ENCODE peak calls at places on chromosome 7, in eight cellular contexts. One of them, this sample, is unnamed.
A peak's percentile ranks its signal among the peaks of the same experiment; 100 is the strongest.

GRCh38 chr7:14894826-14895225 is 7.7 kb downstream of the DGKB start:
- DNase-seq in NCI-H1694: no peak
- DNase-seq in foreskin keratinocyte: no peak
- DNase-seq in fibroblast of lung: no peak
- DNase-seq in ovary: no peak
- DNase-seq in stimulated activated CD4-positive, alpha-beta T cell treated with anti-CD3 and anti-CD28 coated beads, TNF-alpha, amount 100 ng/mL, for 4 hours: no peak
- DNase-seq in A172: no peak
- DNase-seq in mesenteric fat pad: no peak
- DNase-seq in this sample: no peak

GRCh38 chr7:50724526-50725520 is 57.9 kb downstream of the GRB10 start:
- DNase-seq in NCI-H1694: no peak
- DNase-seq in foreskin keratinocyte: no peak
- DNase-seq in fibroblast of lung: no peak
- DNase-seq in ovary: no peak
- DNase-seq in stimulated activated CD4-positive, alpha-beta T cell treated with anti-CD3 and anti-CD28 coated beads, TNF-alpha, amount 100 ng/mL, for 4 hours: no peak
- DNase-seq in A172: no peak
- DNase-seq in mesenteric fat pad: no peak
- DNase-seq in this sample: no peak

GRCh38 chr7:154929006-154929726 is 73.8 kb downstream of the PAXIP1 start:
- DNase-seq in NCI-H1694: no peak
- DNase-seq in foreskin keratinocyte: no peak
- DNase-seq in fibroblast of lung: no peak
- DNase-seq in ovary: no peak
- DNase-seq in stimulated activated CD4-positive, alpha-beta T cell treated with anti-CD3 and anti-CD28 coated beads, TNF-alpha, amount 100 ng/mL, for 4 hours: no peak
- DNase-seq in A172: no peak
- DNase-seq in mesenteric fat pad: no peak
- DNase-seq in this sample: no peak

GRCh38 chr7:29970158-29970557 is 19.4 kb downstream of the SCRN1 start:
- DNase-seq in NCI-H1694: no peak
- DNase-seq in foreskin keratinocyte: no peak
- DNase-seq in fibroblast of lung: no peak
- DNase-seq in ovary: no peak
- DNase-seq in stimulated activated CD4-positive, alpha-beta T cell treated with anti-CD3 and anti-CD28 coated beads, TNF-alpha, amount 100 ng/mL, for 4 hours: no peak
- DNase-seq in A172: peak; percentile 23
- DNase-seq in mesenteric fat pad: no peak
- DNase-seq in this sample: no peak

GRCh38 chr7:279821-280220 is 10.1 kb upstream of the FOXL3 start:
- DNase-seq in NCI-H1694: no peak
- DNase-seq in foreskin keratinocyte: no peak
- DNase-seq in fibroblast of lung: no peak
- DNase-seq in ovary: no peak
- DNase-seq in stimulated activated CD4-positive, alpha-beta T cell treated with anti-CD3 and anti-CD28 coated beads, TNF-alpha, amount 100 ng/mL, for 4 hours: no peak
- DNase-seq in A172: no peak
- DNase-seq in mesenteric fat pad: no peak
- DNase-seq in this sample: no peak

GRCh38 chr7:112204776-112205347 is 1.3 kb downstream of the DOCK4 start:
- DNase-seq in NCI-H1694: no peak
- DNase-seq in foreskin keratinocyte: no peak
- DNase-seq in fibroblast of lung: peak; percentile 5
- DNase-seq in ovary: no peak
- DNase-seq in stimulated activated CD4-positive, alpha-beta T cell treated with anti-CD3 and anti-CD28 coated beads, TNF-alpha, amount 100 ng/mL, for 4 hours: no peak
- DNase-seq in A172: peak; percentile 21
- DNase-seq in mesenteric fat pad: no peak
- DNase-seq in this sample: no peak

GRCh38 chr7:133477786-133478185 is 224.9 kb downstream of the EXOC4 start:
- DNase-seq in NCI-H1694: no peak
- DNase-seq in foreskin keratinocyte: no peak
- DNase-seq in fibroblast of lung: no peak
- DNase-seq in ovary: no peak
- DNase-seq in stimulated activated CD4-positive, alpha-beta T cell treated with anti-CD3 and anti-CD28 coated beads, TNF-alpha, amount 100 ng/mL, for 4 hours: no peak
- DNase-seq in A172: no peak
- DNase-seq in mesenteric fat pad: no peak
- DNase-seq in this sample: peak; percentile 21

GRCh38 chr7:100975391-100975821 is 6.0 kb downstream of the MUC12 start:
- DNase-seq in NCI-H1694: no peak
- DNase-seq in foreskin keratinocyte: no peak
- DNase-seq in fibroblast of lung: no peak
- DNase-seq in ovary: no peak
- DNase-seq in stimulated activated CD4-positive, alpha-beta T cell treated with anti-CD3 and anti-CD28 coated beads, TNF-alpha, amount 100 ng/mL, for 4 hours: no peak
- DNase-seq in A172: no peak
- DNase-seq in mesenteric fat pad: no peak
- DNase-seq in this sample: no peak

GRCh38 chr7:112337177-112337576 is 113.1 kb upstream of the IFRD1 start:
- DNase-seq in NCI-H1694: no peak
- DNase-seq in foreskin keratinocyte: no peak
- DNase-seq in fibroblast of lung: peak; percentile 27
- DNase-seq in ovary: no peak
- DNase-seq in stimulated activated CD4-positive, alpha-beta T cell treated with anti-CD3 and anti-CD28 coated beads, TNF-alpha, amount 100 ng/mL, for 4 hours: no peak
- DNase-seq in A172: no peak
- DNase-seq in mesenteric fat pad: no peak
- DNase-seq in this sample: no peak

GRCh38 chr7:131061818-131062217 is 265.9 kb upstream of the MKLN1 start:
- DNase-seq in NCI-H1694: no peak
- DNase-seq in foreskin keratinocyte: no peak
- DNase-seq in fibroblast of lung: no peak
- DNase-seq in ovary: no peak
- DNase-seq in stimulated activated CD4-positive, alpha-beta T cell treated with anti-CD3 and anti-CD28 coated beads, TNF-alpha, amount 100 ng/mL, for 4 hours: no peak
- DNase-seq in A172: no peak
- DNase-seq in mesenteric fat pad: no peak
- DNase-seq in this sample: no peak

GRCh38 chr7:69934475-69934903 is 336.2 kb downstream of the AUTS2 start:
- DNase-seq in NCI-H1694: peak; percentile 93
- DNase-seq in foreskin keratinocyte: no peak
- DNase-seq in fibroblast of lung: no peak
- DNase-seq in ovary: no peak
- DNase-seq in stimulated activated CD4-positive, alpha-beta T cell treated with anti-CD3 and anti-CD28 coated beads, TNF-alpha, amount 100 ng/mL, for 4 hours: no peak
- DNase-seq in A172: no peak
- DNase-seq in mesenteric fat pad: no peak
- DNase-seq in this sample: peak; percentile 92

GRCh38 chr7:76054129-76055120 is 6.5 kb downstream of the MDH2 start:
- DNase-seq in NCI-H1694: no peak
- DNase-seq in foreskin keratinocyte: peak; percentile 74
- DNase-seq in fibroblast of lung: peak; percentile 29
- DNase-seq in ovary: no peak
- DNase-seq in stimulated activated CD4-positive, alpha-beta T cell treated with anti-CD3 and anti-CD28 coated beads, TNF-alpha, amount 100 ng/mL, for 4 hours: no peak
- DNase-seq in A172: peak; percentile 61
- DNase-seq in mesenteric fat pad: no peak
- DNase-seq in this sample: no peak

GRCh38 chr7:150854066-150855000 is 2.0 kb downstream of the AOC1 start:
- DNase-seq in NCI-H1694: no peak
- DNase-seq in foreskin keratinocyte: no peak
- DNase-seq in fibroblast of lung: no peak
- DNase-seq in ovary: no peak
- DNase-seq in stimulated activated CD4-positive, alpha-beta T cell treated with anti-CD3 and anti-CD28 coated beads, TNF-alpha, amount 100 ng/mL, for 4 hours: no peak
- DNase-seq in A172: no peak
- DNase-seq in mesenteric fat pad: peak; percentile 64
- DNase-seq in this sample: no peak

GRCh38 chr7:154757756-154758155 is 245.2 kb downstream of the PAXIP1 start:
- DNase-seq in NCI-H1694: no peak
- DNase-seq in foreskin keratinocyte: no peak
- DNase-seq in fibroblast of lung: no peak
- DNase-seq in ovary: no peak
- DNase-seq in stimulated activated CD4-positive, alpha-beta T cell treated with anti-CD3 and anti-CD28 coated beads, TNF-alpha, amount 100 ng/mL, for 4 hours: no peak
- DNase-seq in A172: no peak
- DNase-seq in mesenteric fat pad: no peak
- DNase-seq in this sample: no peak

GRCh38 chr7:81232084-81232799 is 313.4 kb upstream of the SEMA3C start:
- DNase-seq in NCI-H1694: peak; percentile 51
- DNase-seq in foreskin keratinocyte: no peak
- DNase-seq in fibroblast of lung: no peak
- DNase-seq in ovary: no peak
- DNase-seq in stimulated activated CD4-positive, alpha-beta T cell treated with anti-CD3 and anti-CD28 coated beads, TNF-alpha, amount 100 ng/mL, for 4 hours: no peak
- DNase-seq in A172: no peak
- DNase-seq in mesenteric fat pad: no peak
- DNase-seq in this sample: no peak

GRCh38 chr7:112994666-112995065 is 92.0 kb downstream of the GPR85 start:
- DNase-seq in NCI-H1694: no peak
- DNase-seq in foreskin keratinocyte: peak; percentile 86
- DNase-seq in fibroblast of lung: peak; percentile 92
- DNase-seq in ovary: no peak
- DNase-seq in stimulated activated CD4-positive, alpha-beta T cell treated with anti-CD3 and anti-CD28 coated beads, TNF-alpha, amount 100 ng/mL, for 4 hours: no peak
- DNase-seq in A172: peak; percentile 25
- DNase-seq in mesenteric fat pad: no peak
- DNase-seq in this sample: no peak

GRCh38 chr7:146510088-146510680 is 393.6 kb downstream of the CNTNAP2 start:
- DNase-seq in NCI-H1694: no peak
- DNase-seq in foreskin keratinocyte: no peak
- DNase-seq in fibroblast of lung: no peak
- DNase-seq in ovary: no peak
- DNase-seq in stimulated activated CD4-positive, alpha-beta T cell treated with anti-CD3 and anti-CD28 coated beads, TNF-alpha, amount 100 ng/mL, for 4 hours: no peak
- DNase-seq in A172: no peak
- DNase-seq in mesenteric fat pad: no peak
- DNase-seq in this sample: no peak

GRCh38 chr7:141674702-141675101 is 27.3 kb downstream of the DENND11 start:
- DNase-seq in NCI-H1694: no peak
- DNase-seq in foreskin keratinocyte: no peak
- DNase-seq in fibroblast of lung: peak; percentile 21
- DNase-seq in ovary: no peak
- DNase-seq in stimulated activated CD4-positive, alpha-beta T cell treated with anti-CD3 and anti-CD28 coated beads, TNF-alpha, amount 100 ng/mL, for 4 hours: no peak
- DNase-seq in A172: no peak
- DNase-seq in mesenteric fat pad: no peak
- DNase-seq in this sample: no peak

GRCh38 chr7:92517626-92518025 is 10.7 kb downstream of the PEX1 start:
- DNase-seq in NCI-H1694: no peak
- DNase-seq in foreskin keratinocyte: no peak
- DNase-seq in fibroblast of lung: peak; percentile 3
- DNase-seq in ovary: no peak
- DNase-seq in stimulated activated CD4-positive, alpha-beta T cell treated with anti-CD3 and anti-CD28 coated beads, TNF-alpha, amount 100 ng/mL, for 4 hours: no peak
- DNase-seq in A172: no peak
- DNase-seq in mesenteric fat pad: no peak
- DNase-seq in this sample: no peak

GRCh38 chr7:123355576-123356195 is 155.9 kb upstream of the SLC13A1 start:
- DNase-seq in NCI-H1694: no peak
- DNase-seq in foreskin keratinocyte: no peak
- DNase-seq in fibroblast of lung: peak; percentile 11
- DNase-seq in ovary: no peak
- DNase-seq in stimulated activated CD4-positive, alpha-beta T cell treated with anti-CD3 and anti-CD28 coated beads, TNF-alpha, amount 100 ng/mL, for 4 hours: no peak
- DNase-seq in A172: peak; percentile 46
- DNase-seq in mesenteric fat pad: no peak
- DNase-seq in this sample: no peak

GRCh38 chr7:84490661-84491060 is 296.1 kb upstream of the SEMA3A start:
- DNase-seq in NCI-H1694: no peak
- DNase-seq in foreskin keratinocyte: no peak
- DNase-seq in fibroblast of lung: peak; percentile 55
- DNase-seq in ovary: no peak
- DNase-seq in stimulated activated CD4-positive, alpha-beta T cell treated with anti-CD3 and anti-CD28 coated beads, TNF-alpha, amount 100 ng/mL, for 4 hours: no peak
- DNase-seq in A172: no peak
- DNase-seq in mesenteric fat pad: no peak
- DNase-seq in this sample: peak; percentile 35

GRCh38 chr7:1331026-1331425 is 98.4 kb downstream of the UNCX start:
- DNase-seq in NCI-H1694: no peak
- DNase-seq in foreskin keratinocyte: no peak
- DNase-seq in fibroblast of lung: no peak
- DNase-seq in ovary: no peak
- DNase-seq in stimulated activated CD4-positive, alpha-beta T cell treated with anti-CD3 and anti-CD28 coated beads, TNF-alpha, amount 100 ng/mL, for 4 hours: no peak
- DNase-seq in A172: no peak
- DNase-seq in mesenteric fat pad: no peak
- DNase-seq in this sample: no peak

GRCh38 chr7:132713893-132714292 is 137.6 kb upstream of the PLXNA4 start:
- DNase-seq in NCI-H1694: no peak
- DNase-seq in foreskin keratinocyte: no peak
- DNase-seq in fibroblast of lung: no peak
- DNase-seq in ovary: no peak
- DNase-seq in stimulated activated CD4-positive, alpha-beta T cell treated with anti-CD3 and anti-CD28 coated beads, TNF-alpha, amount 100 ng/mL, for 4 hours: no peak
- DNase-seq in A172: no peak
- DNase-seq in mesenteric fat pad: no peak
- DNase-seq in this sample: no peak

GRCh38 chr7:97006146-97006950 is 995 bp downstream of the DLX6 start:
- DNase-seq in NCI-H1694: no peak
- DNase-seq in foreskin keratinocyte: no peak
- DNase-seq in fibroblast of lung: peak; percentile 23
- DNase-seq in ovary: peak; percentile 58
- DNase-seq in stimulated activated CD4-positive, alpha-beta T cell treated with anti-CD3 and anti-CD28 coated beads, TNF-alpha, amount 100 ng/mL, for 4 hours: no peak
- DNase-seq in A172: no peak
- DNase-seq in mesenteric fat pad: no peak
- DNase-seq in this sample: peak; percentile 65

GRCh38 chr7:70616821-70617220 is 515.1 kb upstream of the GALNT17 start:
- DNase-seq in NCI-H1694: no peak
- DNase-seq in foreskin keratinocyte: no peak
- DNase-seq in fibroblast of lung: no peak
- DNase-seq in ovary: no peak
- DNase-seq in stimulated activated CD4-positive, alpha-beta T cell treated with anti-CD3 and anti-CD28 coated beads, TNF-alpha, amount 100 ng/mL, for 4 hours: no peak
- DNase-seq in A172: no peak
- DNase-seq in mesenteric fat pad: no peak
- DNase-seq in this sample: no peak

GRCh38 chr7:64515330-64515729 is 47.5 kb downstream of the ZNF680 start:
- DNase-seq in NCI-H1694: no peak
- DNase-seq in foreskin keratinocyte: no peak
- DNase-seq in fibroblast of lung: peak; percentile 41
- DNase-seq in ovary: no peak
- DNase-seq in stimulated activated CD4-positive, alpha-beta T cell treated with anti-CD3 and anti-CD28 coated beads, TNF-alpha, amount 100 ng/mL, for 4 hours: no peak
- DNase-seq in A172: peak; percentile 35
- DNase-seq in mesenteric fat pad: no peak
- DNase-seq in this sample: no peak

GRCh38 chr7:133504825-133505224 is 251.9 kb downstream of the EXOC4 start:
- DNase-seq in NCI-H1694: no peak
- DNase-seq in foreskin keratinocyte: no peak
- DNase-seq in fibroblast of lung: peak; percentile 69
- DNase-seq in ovary: no peak
- DNase-seq in stimulated activated CD4-positive, alpha-beta T cell treated with anti-CD3 and anti-CD28 coated beads, TNF-alpha, amount 100 ng/mL, for 4 hours: no peak
- DNase-seq in A172: no peak
- DNase-seq in mesenteric fat pad: no peak
- DNase-seq in this sample: no peak

This sample was measured in DMS 273 treated with DMSO at 0.1 percent for 48 hours.